ENCODE peak calls at places on chromosomes 3 and 15, in four cellular contexts. D is heart right ventricle; W is stimulated activated naive B cell treated with anti-CD40 and anti-IgM and Interleukin-4, amounts not matched to agents 10 μg/mL and 1 μg/mL and 100 μg/mL, for 72 hours; J is choroid plexus epithelial cell. L is an unnamed sample.

GRCh38 chr15:101189341-101189679 is 62.5 kb downstream of the CHSY1 start:
- DNase-seq in D (no peak), W (no peak), J (no peak), L (no peak)

GRCh38 chr3:71680588-71680987 is 44.6 kb downstream of the EIF4E3 start:
- DNase-seq in D (no peak), W (no peak), J (peak), L (no peak)

GRCh38 chr3:5006755-5007202 is 27.5 kb downstream of the BHLHE40 start:
- DNase-seq in D (no peak), W (peak), J (no peak), L (no peak)

GRCh38 chr15:71659730-71660067 is 150.7 kb upstream of the NR2E3 start:
- DNase-seq in D (no peak), W (no peak), J (peak), L (no peak)

GRCh38 chr3:142270407-142270806 is 45.0 kb upstream of the GK5 start:
- DNase-seq in D (no peak), W (no peak), J (peak), L (no peak)

GRCh38 chr3:47643092-47643491 is 64.4 kb upstream of the CSPG5 start:
- DNase-seq in D (no peak), W (no peak), J (no peak), L (no peak)

GRCh38 chr3:108106031-108106430 is 15.2 kb upstream of the CD47 start:
- DNase-seq in D (no peak), W (no peak), J (peak), L (no peak)

GRCh38 chr3:5007873-5008272 is 28.6 kb downstream of the BHLHE40 start:
- DNase-seq in D (no peak), W (no peak), J (no peak), L (no peak)

GRCh38 chr3:72998489-72998888 is 1.9 kb downstream of the PPP4R2 start:
- DNase-seq in D (no peak), W (no peak), J (peak), L (no peak)

GRCh38 chr15:41443275-41443674 is 26.4 kb downstream of the RTF1 start:
- DNase-seq in D (no peak), W (no peak), J (no peak), L (no peak)

GRCh38 chr3:48595526-48596121 is 495 bp upstream of the COL7A1 start:
- DNase-seq in D (no peak), W (no peak), J (peak), L (no peak)